ENCODE peak calls at places on chromosomes 2 and 18, in five cellular contexts. G is IMR-90, I is A549, A is HepG2, D is K562. C is an unnamed sample.

GRCh38 chr2:236157815-236158498 is 10.2 kb downstream of the GBX2 start:
- DNase-seq in G (no peak), I (no peak), A (no peak), D (no peak), C (no peak)

GRCh38 chr18:76814256-76814655 is 8.1 kb upstream of the ZNF236 start:
- DNase-seq in A (no peak), I (no peak), G (no peak), D (no peak), C (no peak)

GRCh38 chr2:230184727-230185578 is 34.8 kb downstream of the SP110 start:
- DNase-seq in I (no peak), A (no peak), D (no peak), G (peak), C (no peak)

GRCh38 chr2:100427627-100428258 is 10.3 kb upstream of the CHST10 start:
- DNase-seq in D (peak), I (peak), A (peak), G (peak), C (peak)

GRCh38 chr2:28374331-28374730 is 18.3 kb upstream of the FOSL2 start:
- DNase-seq in I (no peak), A (no peak), D (no peak), G (no peak), C (no peak)

GRCh38 chr2:88048541-88048940 is 7.0 kb downstream of the KRCC1 start:
- DNase-seq in D (peak), G (no peak), A (no peak), I (no peak), C (no peak)

GRCh38 chr2:1053781-1054180 is 103.1 kb downstream of the SNTG2 start:
- DNase-seq in D (no peak), I (no peak), A (no peak), G (no peak), C (no peak)

GRCh38 chr18:59918320-59918755 is 18.5 kb downstream of the PMAIP1 start:
- DNase-seq in D (peak), G (peak), I (peak), A (no peak), C (no peak)

GRCh38 chr2:219488149-219488843 is 10.4 kb upstream of the GMPPA start:
- DNase-seq in D (no peak), I (no peak), A (no peak), G (no peak), C (no peak)

GRCh38 chr2:13003500-13003899 is 286.8 kb downstream of the TRIB2 start:
- DNase-seq in D (no peak), G (no peak), I (no peak), A (no peak), C (no peak)

GRCh38 chr2:241047253-241048010 is 49.0 kb downstream of the SNED1 start:
- DNase-seq in G (no peak), I (no peak), A (no peak), D (no peak), C (no peak)

GRCh38 chr2:54041135-54041534 is 70.3 kb upstream of the PSME4 start:
- DNase-seq in G (no peak), I (no peak), D (no peak), A (no peak), C (no peak)

GRCh38 chr18:77470836-77471413 is 221.3 kb downstream of the GALR1 start:
- DNase-seq in G (no peak), D (no peak), A (no peak), I (no peak), C (no peak)

GRCh38 chr2:86221066-86221684 is 21.9 kb downstream of the MRPL35 start:
- DNase-seq in D (peak), A (peak), G (peak), I (peak), C (no peak)

GRCh38 chr2:100812141-100812540 is 7.8 kb upstream of the NPAS2 start:
- DNase-seq in A (no peak), I (no peak), G (no peak), D (no peak), C (no peak)

GRCh38 chr18:8283901-8284585 is 325.2 kb upstream of the RAB12 start:
- DNase-seq in I (no peak), A (peak), D (no peak), G (peak), C (no peak)

GRCh38 chr2:182300603-182301002 is 126.2 kb downstream of the PDE1A start:
- DNase-seq in G (no peak), I (no peak), D (no peak), A (no peak), C (no peak)

GRCh38 chr2:236047886-236048540 is 120.2 kb downstream of the GBX2 start:
- DNase-seq in G (no peak), D (no peak), A (peak), I (peak), C (no peak)

GRCh38 chr2:766255-766654 is 89.0 kb upstream of the TMEM18 start:
- DNase-seq in G (no peak), A (no peak), I (no peak), D (no peak), C (no peak)

GRCh38 chr2:11355194-11356053 is 11.0 kb upstream of the ROCK2 start:
- DNase-seq in A (no peak), D (no peak), I (no peak), G (no peak), C (no peak)

GRCh38 chr2:233919319-233919718 is 2.1 kb downstream of the TRPM8 start:
- DNase-seq in D (no peak), I (no peak), A (no peak), G (no peak), C (no peak)

GRCh38 chr18:7642491-7642890 is 75.4 kb downstream of the PTPRM start:
- DNase-seq in G (no peak), D (no peak), A (no peak), I (no peak), C (no peak)

GRCh38 chr2:204452464-204453023 is 92.7 kb upstream of the PARD3B start:
- DNase-seq in D (no peak), I (peak), G (peak), A (peak), C (no peak)

GRCh38 chr18:62784338-62784965 is 69.1 kb downstream of the PHLPP1 start:
- DNase-seq in G (peak), I (no peak), A (no peak), D (no peak), C (no peak)

GRCh38 chr2:232576995-232577394 is 26.5 kb downstream of the EIF4E2 start:
- DNase-seq in G (peak), A (no peak), I (no peak), D (no peak), C (no peak)

GRCh38 chr2:86254576-86255538 is 55.6 kb downstream of the MRPL35 start:
- DNase-seq in D (no peak), A (no peak), G (no peak), I (peak), C (no peak)

GRCh38 chr2:12397861-12398260 is 318.9 kb upstream of the TRIB2 start:
- DNase-seq in A (no peak), I (no peak), G (no peak), D (no peak), C (no peak)

GRCh38 chr18:79988079-79988924 is at the start of gene TXNL4A:
- DNase-seq in I (peak), A (peak), G (peak), D (peak), C (peak)

GRCh38 chr2:58065248-58065647 is 18.6 kb downstream of the VRK2 start:
- DNase-seq in A (no peak), D (no peak), G (no peak), I (no peak), C (no peak)

GRCh38 chr2:58067001-58067400 is 20.4 kb downstream of the VRK2 start:
- DNase-seq in G (no peak), A (no peak), D (no peak), I (no peak), C (no peak)

GRCh38 chr2:58064136-58064535 is 17.5 kb downstream of the VRK2 start:
- DNase-seq in G (no peak), D (no peak), I (no peak), A (no peak), C (no peak)

GRCh38 chr2:58057890-58058590 is 11.4 kb downstream of the VRK2 start:
- DNase-seq in D (no peak), I (no peak), G (no peak), A (no peak), C (no peak)

DNA sequence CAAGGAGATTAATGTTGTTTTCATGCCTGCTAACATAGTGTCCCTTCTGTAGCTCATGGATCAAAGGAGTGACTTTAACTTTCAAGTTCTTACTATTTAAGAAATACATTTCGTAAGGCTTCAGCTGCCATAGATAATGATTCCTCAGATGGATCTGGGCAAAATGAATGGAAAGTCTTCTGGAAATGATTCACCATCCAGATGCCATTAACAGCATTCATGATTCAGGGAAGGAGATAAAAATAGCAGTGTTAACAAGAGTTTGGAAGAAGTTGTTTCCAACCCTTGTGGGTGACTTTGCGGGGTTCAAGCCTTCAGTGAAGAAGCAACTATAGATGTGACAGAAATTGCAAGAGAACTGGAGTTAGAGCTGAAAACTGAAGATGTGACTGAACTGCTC is 17.0 kb downstream of the VRK2 start:
- DNase-seq in I (no peak), A (no peak), G (peak), D (no peak), C (no peak)
- TF ChIP-seq MAFK in I (no peak), A (no peak), G (no peak), D (no peak), C (no peak)

GRCh38 chr18:74797577-74798151 is 200.0 kb downstream of the ZNF407 start:
- DNase-seq in D (no peak), A (no peak), G (no peak), I (no peak), C (no peak)

GRCh38 chr18:74793746-74794145 is 196.1 kb downstream of the ZNF407 start:
- DNase-seq in G (no peak), D (no peak), A (no peak), I (no peak), C (no peak)

GRCh38 chr18:74800098-74800497 is 202.4 kb downstream of the ZNF407 start:
- DNase-seq in I (no peak), A (no peak), D (no peak), G (no peak), C (no peak)

GRCh38 chr18:74795766-74796165 is 198.1 kb downstream of the ZNF407 start:
- DNase-seq in I (no peak), A (no peak), D (no peak), G (no peak), C (no peak)

GRCh38 chr18:74796928-74797576 is 199.4 kb downstream of the ZNF407 start:
- DNase-seq in G (peak), I (no peak), D (no peak), A (peak), C (no peak)
- TF ChIP-seq MAFK in G (no peak), I (no peak), D (no peak), A (no peak), C (no peak)

GRCh38 chr2:24233321-24233720 is 58.5 kb downstream of the FAM228A start:
- DNase-seq in D (no peak), A (no peak), G (no peak), I (no peak), C (no peak)
- TF ChIP-seq MAFK in D (no peak), A (no peak), G (no peak), I (no peak), C (no peak)

GRCh38 chr18:52082250-52082649 is 257.7 kb upstream of the DCC start:
- DNase-seq in I (no peak), G (no peak), A (peak), D (no peak), C (no peak)

GRCh38 chr18:52090005-52090404 is 250.0 kb upstream of the DCC start:
- DNase-seq in D (no peak), I (no peak), G (no peak), A (no peak), C (no peak)

DNA sequence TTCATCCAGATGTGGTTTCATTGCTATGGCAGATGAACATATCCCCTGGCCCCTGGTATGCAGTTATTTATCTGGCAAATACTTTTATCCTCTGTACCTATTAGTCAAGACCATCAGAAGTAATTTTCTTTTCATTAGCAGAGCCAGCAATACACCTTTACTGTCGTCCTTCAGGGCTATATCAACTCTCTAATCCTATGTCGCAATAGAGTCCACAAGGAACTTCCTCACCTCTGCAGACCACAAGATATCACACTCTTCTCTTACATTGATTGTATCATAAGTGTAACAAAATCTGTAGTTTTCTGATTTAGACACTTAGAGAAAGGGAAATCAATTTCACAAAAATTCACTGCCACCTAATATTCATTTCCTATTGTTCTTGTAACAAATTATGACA is 252.9 kb upstream of the DCC start:
- DNase-seq in A (no peak), D (no peak), G (no peak), I (no peak), C (no peak)
- TF ChIP-seq MAFK in A (no peak), D (no peak), G (no peak), I (no peak), C (no peak)

GRCh38 chr18:49849331-49850217 is 36.2 kb upstream of the ACAA2 start:
- DNase-seq in A (peak), I (peak), G (peak), D (peak), C (peak)
- TF ChIP-seq MAFK in A (no peak), I (peak), G (no peak), D (no peak), C (no peak)

DNA sequence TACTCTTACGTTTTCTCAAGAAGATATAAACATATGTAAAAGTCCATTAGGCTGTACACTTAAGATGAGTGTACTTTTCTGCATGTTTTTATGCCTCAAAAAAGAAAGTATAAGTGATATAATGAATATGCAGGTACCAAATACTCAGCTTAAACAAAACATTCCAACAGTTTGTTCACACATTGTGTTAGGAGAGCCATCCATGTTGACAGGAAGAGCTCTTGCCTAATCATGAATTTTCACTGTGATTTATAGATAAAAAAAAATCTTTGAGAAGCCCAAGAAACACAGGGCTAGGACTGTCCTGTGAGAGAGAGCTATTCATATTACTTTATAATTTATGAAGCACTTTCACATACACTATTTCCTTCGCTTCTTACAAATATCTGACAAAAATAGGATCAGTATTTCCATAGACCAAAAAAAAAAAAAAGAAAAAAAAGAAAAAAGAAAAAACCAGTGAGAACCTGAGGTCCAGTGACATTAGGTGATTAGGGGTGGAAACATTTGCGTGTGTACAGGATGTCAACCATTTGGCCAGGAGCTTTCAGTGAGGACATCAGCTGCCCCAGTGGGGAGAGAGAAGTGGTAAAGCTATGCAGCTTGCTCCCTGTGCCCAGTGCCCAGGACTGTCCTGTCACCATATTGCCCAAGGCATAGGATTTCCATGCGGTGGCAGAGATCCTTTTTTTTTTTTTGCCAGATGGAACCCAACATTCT is 38.7 kb downstream of the BUB1 start:
- DNase-seq in D (no peak), A (no peak), G (no peak), I (no peak), C (no peak)
- TF ChIP-seq MAFK in D (no peak), A (no peak), G (no peak), I (no peak), C (no peak)

GRCh38 chr18:78979682-78980278 is at the start of gene SALL3:
- DNase-seq in D (no peak), G (no peak), I (no peak), A (no peak), C (no peak)
- TF ChIP-seq MAFK in D (no peak), G (no peak), I (no peak), A (no peak), C (no peak)

GRCh38 chr2:217980591-217980990 is 22.2 kb downstream of the TNS1 start:
- DNase-seq in I (no peak), D (no peak), A (no peak), G (no peak), C (no peak)
- TF ChIP-seq MAFK in I (no peak), D (no peak), A (no peak), G (no peak), C (no peak)